ENCODE peak calls at places on chromosomes 1 and 21, in six cellular contexts. B, E, V, X, A and G are unnamed samples.

GRCh38 chr1:46166521-46167462 is 8.1 kb upstream of the TSPAN1 start:
- DNase-seq in V (no peak), E (peak; percentile 74), X (no peak), B (no peak), A (peak; percentile 78), G (no peak)

GRCh38 chr1:17535300-17535937 is 4.1 kb upstream of the ARHGEF10L start:
- DNase-seq in E (no peak), V (no peak), X (no peak), B (no peak), A (no peak), G (no peak)

GRCh38 chr1:147377263-147378246 is 135.1 kb downstream of the CHD1L start:
- DNase-seq in A (no peak), V (no peak), B (no peak), E (no peak), X (no peak), G (no peak)

GRCh38 chr1:196450143-196450911 is 157.9 kb downstream of the KCNT2 start:
- DNase-seq in E (no peak), A (no peak), V (no peak), B (no peak), X (no peak), G (no peak)

GRCh38 chr1:202709276-202710041 is 795 bp downstream of the SYT2 start:
- DNase-seq in B (no peak), E (no peak), V (no peak), X (no peak), A (no peak), G (no peak)

GRCh38 chr21:29639366-29640232 is 300.2 kb downstream of the GRIK1 start:
- DNase-seq in E (no peak), A (no peak), V (no peak), B (no peak), X (no peak), G (no peak)

GRCh38 chr1:63772201-63772600 is 1.6 kb upstream of the ROR1 start:
- DNase-seq in E (no peak), X (no peak), V (no peak), B (no peak), A (no peak), G (no peak)

GRCh38 chr1:246699095-246699735 is 25.0 kb upstream of the SCCPDH start:
- DNase-seq in B (peak; percentile 80), X (peak; percentile 69), A (peak; percentile 90), E (peak; percentile 81), V (peak; percentile 78), G (peak; percentile 63)

GRCh38 chr1:29389533-29390041 is 153.3 kb downstream of the PTPRU start:
- DNase-seq in E (no peak), B (no peak), A (no peak), X (no peak), V (no peak), G (no peak)

GRCh38 chr1:226697151-226697575 is 41.9 kb downstream of the ITPKB start:
- DNase-seq in A (no peak), B (no peak), X (no peak), V (no peak), E (no peak), G (peak; percentile 63)

GRCh38 chr1:115136706-115137105 is 47.4 kb upstream of the TSPAN2 start:
- DNase-seq in V (no peak), B (no peak), A (no peak), X (no peak), E (no peak), G (no peak)

GRCh38 chr1:106360252-106360651 is 696.2 kb upstream of the PRMT6 start:
- DNase-seq in A (no peak), V (no peak), E (no peak), B (no peak), X (no peak), G (no peak)

GRCh38 chr1:118984086-118984989 is 3.8 kb downstream of the TBX15 start:
- DNase-seq in V (no peak), B (no peak), X (no peak), E (peak; percentile 21), A (no peak), G (no peak)

GRCh38 chr21:32587112-32587511 is 1.8 kb upstream of the TCP10L start:
- DNase-seq in V (no peak), X (no peak), B (no peak), A (no peak), E (no peak), G (no peak)

GRCh38 chr1:119431836-119432235 is 16.9 kb downstream of the HSD3B2 start:
- DNase-seq in X (no peak), E (no peak), V (no peak), A (no peak), B (no peak), G (no peak)

GRCh38 chr1:108537976-108538375 is 21.9 kb upstream of the EEIG2 start:
- DNase-seq in V (no peak), B (no peak), X (peak; percentile 45), A (no peak), E (no peak), G (no peak)
- H3K4me3 ChIP-seq in V (no peak overlapping the region), B (no peak overlapping the region), X (no peak overlapping the region), A (no peak overlapping the region), E (no peak overlapping the region), G (no peak overlapping the region)

GRCh38 chr1:27491748-27492700 is 2.1 kb upstream of the WASF2 start:
- DNase-seq in E (peak; percentile 53), X (no peak), V (no peak), A (peak; percentile 45), B (no peak), G (no peak)
- H3K4me3 ChIP-seq in E (no peak overlapping the region), X (no peak overlapping the region), V (no peak overlapping the region), A (no peak overlapping the region), B (no peak overlapping the region), G (no peak overlapping the region)

GRCh38 chr1:84390231-84390630 is 8.1 kb upstream of the DNASE2B start:
- DNase-seq in V (no peak), B (no peak), E (no peak), A (no peak), X (no peak), G (no peak)
- H3K4me3 ChIP-seq in V (no peak overlapping the region), B (no peak overlapping the region), E (no peak overlapping the region), A (no peak overlapping the region), X (no peak overlapping the region), G (no peak overlapping the region)

DNA sequence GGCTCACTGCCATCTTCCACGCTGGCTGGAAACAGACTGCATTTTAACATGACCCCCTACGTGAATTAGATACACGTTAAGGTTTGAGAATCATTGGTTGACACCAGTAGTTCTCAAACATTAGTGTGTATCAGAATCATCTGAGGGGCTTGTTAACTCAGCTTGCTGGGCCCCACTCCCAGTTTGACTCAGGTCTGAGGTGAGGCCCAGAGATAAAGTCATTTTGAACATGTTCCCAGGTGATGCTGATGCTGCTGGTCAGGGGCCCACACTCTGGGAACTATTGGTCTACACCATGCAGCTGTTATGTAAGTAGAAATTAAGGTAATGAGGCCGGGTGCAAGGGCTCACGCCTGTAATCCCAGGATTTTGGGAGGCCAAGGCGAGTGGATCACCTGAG is 1.3 kb downstream of the LSM10 start:
- DNase-seq in E (no peak), V (no peak), A (no peak), X (no peak), B (no peak), G (no peak)
- H3K4me3 ChIP-seq in E (peak overlapping the region; percentile 64), V (peak overlapping the region; percentile 97), A (peak overlapping the region; percentile 88), X (peak overlapping the region; percentile 95), B (no peak overlapping the region), G (no peak overlapping the region)

DNA sequence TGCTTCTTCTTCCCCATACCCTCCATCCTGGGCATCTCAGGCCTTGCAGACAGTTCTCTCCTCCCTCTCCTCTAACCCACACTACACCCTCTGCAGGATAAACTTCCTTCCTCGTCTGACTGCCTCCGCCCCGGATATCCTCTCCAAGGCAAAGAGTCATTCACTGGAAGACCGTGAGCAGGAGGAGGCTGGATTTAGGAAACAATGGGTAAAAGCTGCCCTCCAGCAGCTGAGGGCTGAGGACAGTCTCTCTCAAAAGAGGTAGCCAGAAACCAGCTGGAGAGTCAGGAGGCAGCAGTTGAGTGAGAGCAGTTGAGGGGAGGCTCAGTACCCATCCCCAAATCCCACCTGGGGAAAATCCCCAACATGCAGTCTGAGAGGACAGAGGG is 1.4 kb downstream of the CSRP1 start:
- DNase-seq in V (no peak), B (no peak), E (no peak), X (no peak), A (no peak), G (no peak)
- H3K4me3 ChIP-seq in V (peak overlapping the region; percentile 70), B (peak overlapping the region; percentile 59), E (peak overlapping the region; percentile 89), X (peak overlapping the region; percentile 83), A (peak overlapping the region; percentile 79), G (peak overlapping the region; percentile 83)

GRCh38 chr1:191875994-191876393 is 282.3 kb upstream of the RGS18 start:
- DNase-seq in B (no peak), E (no peak), A (no peak), X (no peak), V (no peak), G (no peak)

DNA sequence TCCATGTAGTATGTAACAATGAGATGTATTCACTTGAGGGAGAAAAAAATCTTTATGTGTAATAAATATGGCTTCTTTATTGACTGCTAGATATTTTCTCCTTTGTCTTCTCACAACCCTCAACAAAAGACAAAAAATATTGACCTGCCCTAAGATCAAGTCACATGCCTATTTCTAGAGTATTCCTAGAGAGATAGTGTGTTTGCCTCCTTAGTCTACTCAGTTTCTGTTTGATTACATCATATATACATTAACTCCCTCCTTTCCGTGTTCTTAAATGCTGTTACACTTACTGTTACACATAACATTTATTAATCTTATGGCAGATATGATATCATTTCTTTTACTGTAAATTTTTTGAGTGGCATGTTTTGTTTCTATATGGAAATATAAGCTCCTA is 281.6 kb upstream of the RGS18 start:
- DNase-seq in A (no peak), B (no peak), X (no peak), E (no peak), V (no peak), G (no peak)
- H3K4me3 ChIP-seq in A (no peak overlapping the region), B (no peak overlapping the region), X (no peak overlapping the region), E (no peak overlapping the region), V (no peak overlapping the region), G (no peak overlapping the region)

GRCh38 chr1:239044829-239045228 is 341.5 kb upstream of the CHRM3 start:
- DNase-seq in B (no peak), A (no peak), V (no peak), X (no peak), E (no peak), G (no peak)
- H3K4me3 ChIP-seq in B (no peak overlapping the region), A (no peak overlapping the region), V (no peak overlapping the region), X (no peak overlapping the region), E (no peak overlapping the region), G (no peak overlapping the region)

DNA sequence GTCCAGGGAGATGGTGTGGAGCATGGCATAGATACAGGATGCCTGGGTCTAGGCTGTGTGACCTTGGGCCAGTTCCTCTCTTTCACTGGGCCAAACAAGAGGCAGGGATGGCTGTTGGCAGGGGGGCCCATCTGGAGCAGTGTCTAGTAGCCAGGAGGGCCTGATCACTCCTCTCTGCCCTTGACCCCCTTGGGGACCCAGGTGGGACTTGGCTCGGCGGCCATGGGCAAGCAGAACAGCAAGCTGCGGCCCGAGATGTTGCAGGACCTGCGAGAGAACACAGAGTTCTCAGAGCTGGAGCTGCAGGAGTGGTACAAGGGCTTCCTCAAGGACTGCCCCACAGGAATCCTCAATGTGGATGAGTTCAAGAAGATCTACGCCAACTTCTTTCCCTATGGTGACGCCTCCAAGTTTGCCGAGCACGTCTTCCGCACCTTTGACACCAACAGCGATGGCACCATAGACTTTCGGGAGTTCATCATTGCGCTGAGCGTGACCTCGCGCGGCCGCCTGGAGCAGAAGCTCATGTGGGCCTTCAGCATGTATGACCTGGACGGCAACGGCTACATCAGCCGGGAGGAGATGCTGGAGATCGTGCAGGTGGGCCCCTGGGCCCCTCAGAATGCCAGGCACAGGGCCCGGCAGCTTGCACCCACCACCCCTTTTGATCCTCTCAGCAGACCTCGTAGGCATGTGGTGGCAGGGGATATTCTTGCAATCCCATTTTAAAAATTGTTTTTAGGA is 2.6 kb downstream of the HPCA start:
- DNase-seq in X (no peak), E (no peak), V (no peak), A (no peak), B (no peak), G (no peak)
- H3K4me3 ChIP-seq in X (no peak overlapping the region), E (no peak overlapping the region), V (no peak overlapping the region), A (no peak overlapping the region), B (no peak overlapping the region), G (no peak overlapping the region)